ENCODE peak calls at places on chromosomes 6 and 20, in seven cellular contexts. O is transverse colon, K is thyroid gland, M is body of pancreas, V is endothelial cell of umbilical vein, H is uterus, P is A549. S is an unnamed sample.
A peak's percentile ranks its signal among the peaks of the same experiment; 100 is the strongest.

GRCh38 chr6:143224516-143224915 is 163.8 kb downstream of the AIG1 start:
- DNase-seq in M (no peak), V (peak; percentile 18), P (no peak), K (no peak), H (no peak), O (no peak), S (no peak)

GRCh38 chr20:21424846-21425245 is 27.5 kb upstream of the NKX2-4 start:
- DNase-seq in V (no peak), H (no peak), P (no peak), K (no peak), O (no peak), M (no peak), S (no peak)

GRCh38 chr6:139748353-139749146 is 374.1 kb upstream of the CITED2 start:
- DNase-seq in O (no peak), H (no peak), P (no peak), V (no peak), M (no peak), K (no peak), S (no peak)

GRCh38 chr20:57397004-57397692 is 6.0 kb downstream of the RBM38 start:
- DNase-seq in V (no peak), O (no peak), M (no peak), K (no peak), P (no peak), H (no peak), S (peak; percentile 13)

GRCh38 chr6:28944412-28945006 is 20.7 kb upstream of the TRIM27 start:
- DNase-seq in K (peak; percentile 38), H (peak; percentile 49), O (peak; percentile 55), P (peak; percentile 79), V (peak; percentile 89), M (peak; percentile 66), S (peak; percentile 46)

GRCh38 chr20:11912013-11912663 is 5.6 kb upstream of the BTBD3 start:
- DNase-seq in O (no peak), V (peak; percentile 16), P (peak; percentile 24), H (no peak), M (no peak), K (peak; percentile 14), S (no peak)

GRCh38 chr20:10902174-10902573 is 228.4 kb upstream of the JAG1 start:
- DNase-seq in P (no peak), O (no peak), V (no peak), H (peak; percentile 26), K (no peak), M (no peak), S (no peak)

GRCh38 chr20:24634855-24635254 is 165.4 kb downstream of the SYNDIG1 start:
- DNase-seq in K (peak; percentile 55), V (no peak), O (no peak), P (peak; percentile 91), M (no peak), H (peak; percentile 30), S (no peak)

GRCh38 chr6:100593522-100593921 is 128.8 kb upstream of the SIM1 start:
- DNase-seq in K (no peak), M (no peak), P (no peak), O (no peak), V (peak; percentile 27), H (no peak), S (no peak)

GRCh38 chr20:3283222-3283820 is 44.3 kb upstream of the SLC4A11 start:
- DNase-seq in P (no peak), O (no peak), K (peak; percentile 87), M (no peak), H (no peak), V (no peak), S (no peak)

GRCh38 chr6:11682525-11682924 is 96.1 kb downstream of the ADTRP start:
- DNase-seq in M (no peak), V (no peak), O (no peak), K (no peak), H (no peak), P (no peak), S (no peak)

GRCh38 chr6:158867381-158868121 is 48.4 kb upstream of the EZR start:
- DNase-seq in O (peak; percentile 57), H (no peak), P (peak; percentile 56), M (no peak), V (no peak), K (peak; percentile 86), S (no peak)

GRCh38 chr6:43705996-43706395 is 18.4 kb upstream of the MRPS18A start:
- DNase-seq in V (peak; percentile 37), K (no peak), H (no peak), M (no peak), P (no peak), O (no peak), S (no peak)

GRCh38 chr6:151239603-151240035 is at the start of gene AKAP12:
- DNase-seq in M (no peak), K (peak; percentile 19), V (no peak), H (peak; percentile 73), O (peak; percentile 27), P (peak; percentile 28), S (peak; percentile 33)

GRCh38 chr6:32940656-32941411 is at the start of gene HLA-DMB:
- DNase-seq in K (peak; percentile 67), V (peak; percentile 88), H (peak; percentile 59), O (peak; percentile 61), P (peak; percentile 79), M (peak; percentile 58), S (peak; percentile 80)

GRCh38 chr6:52779237-52779636 is 16.0 kb upstream of the GSTA2 start:
- DNase-seq in M (no peak), P (no peak), K (no peak), O (no peak), H (no peak), V (no peak), S (no peak)

GRCh38 chr20:21529863-21530262 is 16.0 kb upstream of the NKX2-2 start:
- DNase-seq in O (no peak), P (no peak), V (no peak), M (no peak), H (no peak), K (no peak), S (no peak)

GRCh38 chr6:159445351-159445750 is 247.7 kb downstream of the SOD2 start:
- DNase-seq in P (no peak), M (no peak), H (no peak), V (no peak), K (no peak), O (no peak), S (no peak)

GRCh38 chr6:144935181-144935580 is 650.0 kb downstream of the UTRN start:
- DNase-seq in H (no peak), P (no peak), K (no peak), V (peak; percentile 25), O (no peak), M (no peak), S (no peak)

GRCh38 chr6:22250486-22250885 is 46.4 kb downstream of the PRL start:
- DNase-seq in P (no peak), O (no peak), H (no peak), V (no peak), K (no peak), M (no peak), S (no peak)

GRCh38 chr20:3908667-3909066 is 19.5 kb downstream of the PANK2 start:
- DNase-seq in V (no peak), P (no peak), M (no peak), H (no peak), O (no peak), K (peak; percentile 56), S (peak; percentile 71)

GRCh38 chr6:155314773-155315515 is 660 bp upstream of the TFB1M start:
- DNase-seq in H (peak; percentile 59), P (peak; percentile 88), V (peak; percentile 89), K (peak; percentile 57), O (peak; percentile 63), M (peak; percentile 66), S (no peak)

GRCh38 chr6:169778646-169779045 is 27.2 kb downstream of the ERMARD start:
- DNase-seq in H (no peak), K (no peak), O (no peak), P (no peak), V (no peak), M (no peak), S (no peak)

GRCh38 chr6:87322304-87323212 is at the start of gene SMIM8:
- DNase-seq in O (peak; percentile 87), H (peak; percentile 71), M (peak; percentile 87), K (peak; percentile 91), P (peak; percentile 76), V (peak; percentile 67), S (peak; percentile 87)
- TF ChIP-seq POLR2A in O (peak; percentile 51), H (peak; percentile 35), M (peak; percentile 19), K (peak; percentile 71), P (peak; percentile 76), V (peak; percentile 77), S (no peak)

DNA sequence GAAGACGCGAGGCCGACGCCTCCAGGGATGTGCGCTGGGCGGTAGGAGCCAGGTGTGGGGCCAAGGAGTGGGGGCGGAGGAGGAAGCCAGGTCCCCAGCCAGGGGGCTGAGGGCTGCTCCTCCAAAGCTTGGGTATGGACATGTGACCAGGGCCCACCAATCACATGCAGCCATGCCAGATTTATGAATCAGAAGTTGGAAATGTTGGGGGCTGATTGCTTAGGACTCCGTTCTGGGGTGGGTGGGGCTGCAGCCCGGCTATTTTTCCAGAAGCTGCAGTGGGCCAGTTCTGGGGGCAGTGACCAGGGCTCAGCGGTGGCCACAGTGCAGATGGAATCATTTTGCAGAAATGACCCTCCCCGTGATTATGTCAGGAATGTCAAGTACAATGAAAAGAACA is 96.0 kb downstream of the CEBPB start:
- DNase-seq in V (peak; percentile 31), H (peak; percentile 94), P (peak; percentile 86), O (peak; percentile 43), K (peak; percentile 92), M (no peak), S (no peak)
- H3K4me1 ChIP-seq in V (peaks cover 28% of the 10 kb centered on the region), H (peaks cover 27% of the 10 kb centered on the region), P (peaks cover 73% of the 10 kb centered on the region), O (peaks cover 26% of the 10 kb centered on the region), K (peaks cover 53% of the 10 kb centered on the region), M (peaks cover 15% of the 10 kb centered on the region), S (peaks cover 37% of the 10 kb centered on the region)

GRCh38 chr20:63737690-63737939 is 1.2 kb downstream of the LIME1 start:
- DNase-seq in K (no peak), O (no peak), V (no peak), M (no peak), P (no peak), H (no peak), S (no peak)

GRCh38 chr20:63738687-63739128 is 868 bp upstream of the SLC2A4RG start:
- DNase-seq in O (peak; percentile 80), K (peak; percentile 85), M (peak; percentile 80), H (peak; percentile 57), P (no peak), V (no peak), S (peak; percentile 86)

GRCh38 chr20:63735859-63736718 is at the start of gene LIME1:
- DNase-seq in K (no peak), V (no peak), P (no peak), O (peak; percentile 83), H (peak; percentile 25), M (no peak), S (peak; percentile 26)

GRCh38 chr20:63737940-63738686 is 1.5 kb upstream of the SLC2A4RG start:
- DNase-seq in O (peak; percentile 52), K (no peak), V (no peak), H (peak; percentile 35), P (no peak), M (no peak), S (no peak)

GRCh38 chr20:63736893-63737689 is 627 bp downstream of the LIME1 start:
- DNase-seq in V (no peak), M (no peak), K (no peak), P (no peak), H (peak; percentile 18), O (peak; percentile 54), S (no peak)
- TF ChIP-seq POLR2A in V (no peak), M (no peak), K (no peak), P (no peak), H (no peak), O (no peak), S (no peak)

DNA sequence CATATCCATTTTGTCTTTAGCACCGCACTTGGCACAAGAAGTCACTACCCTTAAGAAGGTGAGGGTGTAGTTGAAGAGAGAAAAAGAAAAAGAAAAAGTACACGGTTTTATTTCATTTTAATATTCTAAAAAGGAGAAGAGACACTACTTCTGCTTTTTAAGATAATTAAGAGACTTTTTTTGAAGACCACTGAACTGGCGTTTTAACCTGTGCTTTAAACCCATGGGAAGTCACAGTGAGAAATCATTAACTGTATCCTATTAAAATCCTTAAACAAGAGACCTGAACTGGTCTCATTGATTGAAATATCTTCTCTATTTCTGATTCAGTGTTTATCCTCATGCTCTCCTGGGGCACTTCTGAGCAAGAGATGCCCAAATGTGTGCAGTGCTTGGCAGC is 243.5 kb downstream of the TMEM242 start:
- DNase-seq in M (no peak), O (no peak), H (no peak), P (no peak), V (no peak), K (no peak), S (no peak)
- H3K4me1 ChIP-seq in M (peaks cover 25% of the 10 kb centered on the region), O (no peaks in the 10 kb centered on the region), H (no peaks in the 10 kb centered on the region), P (peaks cover 7% of the 10 kb centered on the region), V (no peaks in the 10 kb centered on the region), K (peaks cover 20% of the 10 kb centered on the region), S (peaks cover 52% of the 10 kb centered on the region)